ENCODE peak calls at places on chromosomes 2 and 18, in four cellular contexts. L is IMR-90, G is NCI-H1930, I is adipocyte. U is an unnamed sample.

GRCh38 chr2:64202206-64202864 is 58.1 kb upstream of the PELI1 start:
- DNase-seq in L (peak; percentile 83), G (no peak), I (peak; percentile 44), U (no peak)

GRCh38 chr2:220228310-220229006 is 601.0 kb downstream of the SLC4A3 start:
- DNase-seq in L (peak; percentile 99), G (no peak), I (peak; percentile 90), U (no peak)

GRCh38 chr2:18067980-18068379 is 189.5 kb downstream of the KCNS3 start:
- DNase-seq in L (no peak), I (no peak), G (no peak), U (no peak)

GRCh38 chr2:19045151-19045550 is 313.3 kb downstream of the OSR1 start:
- DNase-seq in I (no peak), L (no peak), G (no peak), U (no peak)

GRCh38 chr2:233460726-233461431 is 105.7 kb downstream of the USP40 start:
- DNase-seq in G (no peak), I (no peak), L (no peak), U (no peak)

GRCh38 chr2:7900593-7900992 is 781.3 kb upstream of the ID2 start:
- DNase-seq in L (peak; percentile 10), G (no peak), I (no peak), U (peak; percentile 66)

GRCh38 chr18:28411806-28412205 is 234.9 kb upstream of the CDH2 start:
- DNase-seq in L (no peak), I (peak; percentile 62), G (no peak), U (no peak)

GRCh38 chr2:16487686-16488085 is 177.9 kb downstream of the CYRIA start:
- DNase-seq in L (peak; percentile 13), I (peak; percentile 11), G (no peak), U (no peak)

GRCh38 chr18:29823671-29824070 is 1218.9 kb downstream of the DSC3 start:
- DNase-seq in I (no peak), G (no peak), L (no peak), U (no peak)

GRCh38 chr18:77765468-77765867 is 515.8 kb downstream of the GALR1 start:
- DNase-seq in L (no peak), I (no peak), G (peak; percentile 73), U (peak; percentile 9)

GRCh38 chr2:61443342-61444041 is 27.4 kb downstream of the USP34 start:
- DNase-seq in L (no peak), G (no peak), I (no peak), U (no peak)

GRCh38 chr2:20609349-20609994 is 41.4 kb downstream of the HS1BP3 start:
- DNase-seq in G (no peak), L (peak; percentile 67), I (no peak), U (no peak)

GRCh38 chr18:36760598-36760997 is 68.2 kb downstream of the TPGS2 start:
- DNase-seq in I (no peak), L (no peak), G (no peak), U (no peak)

GRCh38 chr2:200484934-200485333 is 24.9 kb downstream of the KCTD18 start:
- DNase-seq in L (peak; percentile 47), G (no peak), I (no peak), U (no peak)

GRCh38 chr2:198220727-198221337 is 416.4 kb downstream of the PLCL1 start:
- DNase-seq in I (no peak), L (no peak), G (no peak), U (no peak)

GRCh38 chr2:17646096-17646554 is 105.6 kb downstream of the VSNL1 start:
- DNase-seq in L (peak; percentile 88), I (peak; percentile 93), G (peak; percentile 56), U (no peak)

GRCh38 chr2:54570925-54571694 is 115.0 kb downstream of the SPTBN1 start:
- DNase-seq in G (no peak), I (peak; percentile 85), L (peak; percentile 97), U (peak; percentile 95)

GRCh38 chr2:241890524-241891235 is 21.2 kb downstream of the RTP5 start:
- DNase-seq in G (no peak), L (no peak), I (no peak), U (no peak)

GRCh38 chr2:20366672-20367116 is 16.1 kb upstream of the PUM2 start:
- DNase-seq in G (no peak), L (peak; percentile 63), I (no peak), U (no peak)

U was measured in GF-D8.